ENCODE peak calls at places on chromosomes 11 and 22, in five cellular contexts. J is stimulated activated CD8-positive, alpha-beta memory T cell treated with anti-CD3 and anti-CD28 coated beads, Interleukin-12 subunit alpha, Interleukin-12 subunit beta, amount 100 ng/mL, for 4 hours; G is GM10248; Q is iPS-NIHi11; W is NCI-H1105 treated with DMSO at 0.1 percent for 48 hours. S is an unnamed sample.
A peak's percentile ranks its signal among the peaks of the same experiment; 100 is the strongest.

GRCh38 chr11:62600367-62601113 is 1.1 kb downstream of the MTA2 start:
- DNase-seq in J (no peak), G (no peak), Q (no peak), W (no peak), S (no peak)

GRCh38 chr11:47501095-47501494 is 51.8 kb downstream of the CELF1 start:
- DNase-seq in J (no peak), G (no peak), Q (no peak), W (no peak), S (no peak)

GRCh38 chr11:32962016-32962415 is 53.7 kb upstream of the DEPDC7 start:
- DNase-seq in J (no peak), G (no peak), Q (no peak), W (no peak), S (peak; percentile 65)

GRCh38 chr11:15114501-15115475 is at the start of gene INSC:
- DNase-seq in J (no peak), G (no peak), Q (peak; percentile 72), W (peak; percentile 36), S (peak; percentile 32)

GRCh38 chr22:45263790-45264269 is 20.9 kb upstream of the UPK3A start:
- DNase-seq in J (no peak), G (peak; percentile 79), Q (peak; percentile 87), W (no peak), S (peak; percentile 86)

GRCh38 chr11:17267576-17267975 is 9.0 kb upstream of the NUCB2 start:
- DNase-seq in J (no peak), G (no peak), Q (no peak), W (no peak), S (peak; percentile 89)

GRCh38 chr11:44607987-44608386 is 42.5 kb downstream of the CD82 start:
- DNase-seq in J (no peak), G (no peak), Q (no peak), W (no peak), S (peak; percentile 52)

GRCh38 chr11:18010271-18010670 is 2.6 kb downstream of the SERGEF start:
- DNase-seq in J (no peak), G (no peak), Q (no peak), W (no peak), S (no peak)

GRCh38 chr22:49369726-49370717 is 457.7 kb downstream of the BRD1 start:
- DNase-seq in J (no peak), G (no peak), Q (no peak), W (no peak), S (no peak)

GRCh38 chr11:66479741-66480115 is 506 bp upstream of the DPP3 start:
- DNase-seq in J (no peak), G (no peak), Q (no peak), W (peak; percentile 87), S (no peak)

GRCh38 chr11:16505481-16505880 is 149.1 kb upstream of the SOX6 start:
- DNase-seq in J (no peak), G (no peak), Q (no peak), W (no peak), S (no peak)

GRCh38 chr11:8777907-8778767 is 95.5 kb downstream of the RPL27A start:
- DNase-seq in J (no peak), G (peak; percentile 36), Q (no peak), W (no peak), S (peak; percentile 52)

GRCh38 chr11:95147364-95147905 is 57.8 kb downstream of the ENDOD1 start:
- DNase-seq in J (peak; percentile 3), G (no peak), Q (no peak), W (peak; percentile 24), S (peak; percentile 91)

S was measured in EH.